ENCODE peak calls at places on chromosomes 7 and 10, in ten cellular contexts. P, B, J, K, Z, U, R, S, T and I are unnamed samples.
A peak's percentile ranks its signal among the peaks of the same experiment; 100 is the strongest.

GRCh38 chr10:76560338-76560737 is 1077.3 kb downstream of the KCNMA1 start:
- DNase-seq in P (no peak), B (no peak), J (no peak), K (no peak), Z (no peak), U (no peak), R (no peak), S (no peak), T (no peak), I (no peak)

GRCh38 chr10:4281207-4281825 is 496.3 kb upstream of the KLF6 start:
- DNase-seq in P (no peak), B (no peak), J (no peak), K (no peak), Z (no peak), U (no peak), R (no peak), S (no peak), T (no peak), I (no peak)

GRCh38 chr10:209357-209756 is 74.1 kb downstream of the ZMYND11 start:
- DNase-seq in P (no peak), B (no peak), J (no peak), K (no peak), Z (no peak), U (peak; percentile 58), R (no peak), S (no peak), T (no peak), I (no peak)

GRCh38 chr7:155467846-155468821 is 10.2 kb downstream of the EN2 start:
- DNase-seq in P (no peak), B (no peak), J (no peak), K (no peak), Z (no peak), U (no peak), R (no peak), S (no peak), T (no peak), I (no peak)

GRCh38 chr10:124701435-124701834 is 42.7 kb downstream of the FAM53B start:
- DNase-seq in P (peak; percentile 96), B (no peak), J (no peak), K (peak; percentile 97), Z (peak; percentile 98), U (peak; percentile 93), R (peak; percentile 76), S (peak; percentile 83), T (peak; percentile 62), I (no peak)

GRCh38 chr7:140581411-140581810 is 59.2 kb downstream of the DENND2A start:
- DNase-seq in P (no peak), B (no peak), J (no peak), K (no peak), Z (no peak), U (no peak), R (no peak), S (no peak), T (no peak), I (no peak)

GRCh38 chr7:81181066-81181465 is 262.2 kb upstream of the SEMA3C start:
- DNase-seq in P (no peak), B (no peak), J (no peak), K (no peak), Z (no peak), U (no peak), R (no peak), S (no peak), T (no peak), I (no peak)

GRCh38 chr7:39810710-39811109 is 139.3 kb upstream of the CDK13 start:
- DNase-seq in P (no peak), B (no peak), J (no peak), K (no peak), Z (no peak), U (no peak), R (no peak), S (no peak), T (no peak), I (no peak)

DNA sequence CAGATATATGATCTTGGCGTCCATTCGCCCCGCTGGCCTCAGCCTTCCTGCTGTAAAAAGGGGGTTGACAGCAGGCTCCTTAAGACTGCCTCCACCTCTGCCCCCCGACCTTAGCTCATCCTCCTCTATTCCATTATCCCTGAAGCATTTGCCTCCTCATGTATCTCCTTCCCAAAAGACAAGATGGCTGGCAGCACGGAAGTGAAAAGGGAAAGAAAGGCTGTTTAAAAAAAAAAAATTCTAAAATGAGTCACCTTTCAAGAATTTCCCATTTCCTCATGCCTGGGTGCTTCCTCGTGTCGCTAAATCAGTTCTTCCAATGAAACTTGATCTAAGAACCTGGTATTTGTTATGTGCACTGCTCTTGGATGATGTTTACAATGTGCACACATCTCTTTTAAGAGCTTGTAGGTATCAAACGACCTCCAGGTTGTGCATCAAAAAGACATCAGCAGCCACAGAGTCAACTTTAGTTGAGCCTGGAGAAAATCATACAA is 1.7 kb downstream of the SCRN1 start:
- DNase-seq in P (no peak), B (peak; percentile 46), J (no peak), K (no peak), Z (peak; percentile 28), U (peak; percentile 89), R (no peak), S (no peak), T (no peak), I (no peak)
- H3K4me3 ChIP-seq in P (no peak overlapping the region), B (peak overlapping the region; percentile 65), J (no peak overlapping the region), K (peak overlapping the region; percentile 88), Z (peak overlapping the region; percentile 65), U (peak overlapping the region; percentile 94), R (peak overlapping the region; percentile 92), S (no peak overlapping the region), T (peak overlapping the region; percentile 97), I (no peak overlapping the region)

GRCh38 chr10:133511907-133512528 is 15.1 kb upstream of the CYP2E1 start:
- DNase-seq in P (no peak), B (no peak), J (no peak), K (no peak), Z (no peak), U (no peak), R (no peak), S (no peak), T (no peak), I (no peak)

GRCh38 chr10:133516072-133516471 is 11.1 kb upstream of the CYP2E1 start:
- DNase-seq in P (no peak), B (no peak), J (no peak), K (no peak), Z (no peak), U (no peak), R (no peak), S (no peak), T (no peak), I (no peak)

GRCh38 chr10:133509700-133510099 is 17.5 kb upstream of the CYP2E1 start:
- DNase-seq in P (no peak), B (no peak), J (no peak), K (no peak), Z (no peak), U (no peak), R (no peak), S (no peak), T (no peak), I (no peak)

GRCh38 chr10:133515471-133515870 is 11.7 kb upstream of the CYP2E1 start:
- DNase-seq in P (no peak), B (no peak), J (no peak), K (no peak), Z (no peak), U (no peak), R (no peak), S (no peak), T (no peak), I (no peak)

DNA sequence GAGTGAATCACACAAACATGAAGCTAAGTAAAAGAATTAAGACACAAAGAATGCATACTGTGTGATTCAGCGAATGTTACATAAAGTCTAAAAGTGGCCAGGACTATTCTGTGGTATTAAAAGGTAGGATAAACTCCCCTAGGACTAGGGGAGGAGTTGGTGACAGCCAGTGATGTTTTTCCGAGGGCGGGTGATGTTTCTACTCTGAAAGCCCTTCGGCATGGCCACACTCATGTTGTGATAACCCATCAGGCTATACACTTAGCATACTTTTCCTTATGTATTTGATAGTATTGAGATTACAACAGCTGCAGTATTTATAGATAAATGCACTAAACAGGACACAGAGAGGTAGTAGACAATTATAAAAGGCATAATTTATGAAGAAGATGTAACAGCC is 15.8 kb upstream of the CYP2E1 start:
- DNase-seq in P (no peak), B (no peak), J (no peak), K (no peak), Z (no peak), U (no peak), R (no peak), S (no peak), T (no peak), I (no peak)
- H3K9me3 ChIP-seq in P (no peaks in the 10 kb centered on the region), B (no peaks in the 10 kb centered on the region), J (no peaks in the 10 kb centered on the region), K (peaks cover 7% of the 10 kb centered on the region), Z (no peaks in the 10 kb centered on the region), U (no peaks in the 10 kb centered on the region), R (peaks cover 3% of the 10 kb centered on the region), S (peaks cover 2% of the 10 kb centered on the region), T (peaks cover 7% of the 10 kb centered on the region), I (peaks cover 2% of the 10 kb centered on the region)

GRCh38 chr7:29017666-29018065 is 59.5 kb upstream of the TRIL start:
- DNase-seq in P (no peak), B (no peak), J (no peak), K (no peak), Z (no peak), U (peak; percentile 18), R (no peak), S (no peak), T (no peak), I (no peak)

GRCh38 chr7:29014725-29015124 is 56.6 kb upstream of the TRIL start:
- DNase-seq in P (no peak), B (no peak), J (no peak), K (no peak), Z (no peak), U (no peak), R (no peak), S (no peak), T (no peak), I (no peak)

GRCh38 chr7:29022291-29022988 is 64.3 kb upstream of the TRIL start:
- DNase-seq in P (no peak), B (no peak), J (no peak), K (no peak), Z (no peak), U (no peak), R (no peak), S (no peak), T (no peak), I (no peak)

GRCh38 chr7:29019275-29019820 is 61.2 kb upstream of the TRIL start:
- DNase-seq in P (no peak), B (no peak), J (no peak), K (no peak), Z (no peak), U (peak; percentile 28), R (no peak), S (no peak), T (no peak), I (no peak)

DNA sequence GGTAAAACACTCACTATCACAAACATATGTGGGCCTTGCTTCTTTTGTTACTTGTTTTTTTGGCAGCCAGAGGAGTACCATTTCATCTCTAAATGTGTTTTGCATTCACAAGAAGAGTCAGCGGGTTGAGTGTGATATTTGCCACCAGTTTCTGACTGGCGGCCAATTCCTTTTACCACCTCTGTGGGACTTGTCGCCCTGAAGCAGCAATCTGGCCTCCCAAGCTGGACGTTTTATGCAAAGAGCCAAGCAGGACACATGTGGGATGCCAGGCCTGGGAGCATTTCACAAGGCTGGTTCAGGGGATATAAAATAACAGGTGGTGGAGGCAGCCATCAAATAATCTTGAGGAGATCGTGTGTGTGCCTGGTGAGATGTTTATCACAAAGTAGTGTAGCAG is 61.8 kb upstream of the TRIL start:
- DNase-seq in P (no peak), B (no peak), J (no peak), K (no peak), Z (no peak), U (no peak), R (no peak), S (no peak), T (no peak), I (no peak)
- H3K27ac ChIP-seq in P (no peak overlapping the region), B (no peak overlapping the region), J (no peak overlapping the region), K (no peak overlapping the region), Z (no peak overlapping the region), U (no peak overlapping the region), R (peak overlapping the region; percentile 56), S (no peak overlapping the region), T (no peak overlapping the region), I (no peak overlapping the region)

GRCh38 chr7:107998660-107999480 is 4.1 kb downstream of the LAMB1 start:
- DNase-seq in P (no peak), B (no peak), J (no peak), K (no peak), Z (no peak), U (no peak), R (no peak), S (no peak), T (no peak), I (no peak)

GRCh38 chr7:107998150-107998549 is 4.8 kb downstream of the LAMB1 start:
- DNase-seq in P (no peak), B (no peak), J (no peak), K (no peak), Z (no peak), U (no peak), R (no peak), S (no peak), T (no peak), I (no peak)

GRCh38 chr7:108001759-108002725 is 919 bp downstream of the LAMB1 start:
- DNase-seq in P (peak; percentile 55), B (no peak), J (no peak), K (peak; percentile 40), Z (peak; percentile 69), U (no peak), R (peak; percentile 22), S (no peak), T (no peak), I (no peak)

GRCh38 chr7:108000875-108001758 is 1.8 kb downstream of the LAMB1 start:
- DNase-seq in P (peak; percentile 59), B (no peak), J (no peak), K (peak; percentile 51), Z (peak; percentile 48), U (peak; percentile 58), R (peak; percentile 30), S (no peak), T (no peak), I (peak; percentile 77)

GRCh38 chr7:107999814-108000560 is 3.0 kb downstream of the LAMB1 start:
- DNase-seq in P (no peak), B (no peak), J (no peak), K (no peak), Z (no peak), U (no peak), R (no peak), S (no peak), T (no peak), I (no peak)
- H3K4me3 ChIP-seq in P (no peak overlapping the region), B (no peak overlapping the region), J (no peak overlapping the region), K (no peak overlapping the region), Z (no peak overlapping the region), U (peak overlapping the region; percentile 75), R (no peak overlapping the region), S (no peak overlapping the region), T (peak overlapping the region; percentile 4), I (no peak overlapping the region)